ENCODE peak calls at places on chromosomes 1 and 21, in five cellular contexts. One of them, this sample, is unnamed.

GRCh38 chr1:99672500-99673213 is 26.7 kb downstream of the PALMD start:
- DNase-seq in pancreas: no peak
- DNase-seq in lower lobe of right lung: no peak
- DNase-seq in left lung: no peak
- DNase-seq in right cardiac atrium: peak; percentile 55
- DNase-seq in this sample: peak; percentile 79

GRCh38 chr21:15192243-15192642 is 127.4 kb upstream of the NRIP1 start:
- DNase-seq in left lung: no peak
- DNase-seq in lower lobe of right lung: no peak
- DNase-seq in right cardiac atrium: no peak
- DNase-seq in pancreas: no peak
- DNase-seq in this sample: no peak

GRCh38 chr1:212452323-212453155 is 19.8 kb downstream of the NENF start:
- DNase-seq in left lung: peak; percentile 67
- DNase-seq in lower lobe of right lung: no peak
- DNase-seq in pancreas: no peak
- DNase-seq in right cardiac atrium: peak; percentile 84
- DNase-seq in this sample: no peak

GRCh38 chr1:87906078-87906477 is 577.4 kb downstream of the LMO4 start:
- DNase-seq in lower lobe of right lung: no peak
- DNase-seq in right cardiac atrium: no peak
- DNase-seq in pancreas: no peak
- DNase-seq in left lung: no peak
- DNase-seq in this sample: no peak

GRCh38 chr1:238052496-238053266 is 162.0 kb upstream of the ZP4 start:
- DNase-seq in left lung: no peak
- DNase-seq in pancreas: no peak
- DNase-seq in right cardiac atrium: no peak
- DNase-seq in lower lobe of right lung: no peak
- DNase-seq in this sample: no peak

GRCh38 chr1:40270152-40270834 is 12.3 kb downstream of the ZMPSTE24 start:
- DNase-seq in lower lobe of right lung: no peak
- DNase-seq in right cardiac atrium: no peak
- DNase-seq in pancreas: no peak
- DNase-seq in left lung: no peak
- DNase-seq in this sample: no peak

GRCh38 chr1:182134257-182134656 is 72.7 kb upstream of the ZNF648 start:
- DNase-seq in right cardiac atrium: no peak
- DNase-seq in left lung: no peak
- DNase-seq in lower lobe of right lung: no peak
- DNase-seq in pancreas: no peak
- DNase-seq in this sample: no peak

GRCh38 chr1:119779869-119780356 is 11.2 kb upstream of the HMGCS2 start:
- DNase-seq in left lung: peak; percentile 43
- DNase-seq in lower lobe of right lung: no peak
- DNase-seq in right cardiac atrium: peak; percentile 67
- DNase-seq in pancreas: peak; percentile 28
- DNase-seq in this sample: no peak

GRCh38 chr1:67342002-67342890 is 34.6 kb downstream of the IL12RB2 start:
- DNase-seq in lower lobe of right lung: no peak
- DNase-seq in pancreas: no peak
- DNase-seq in right cardiac atrium: no peak
- DNase-seq in left lung: no peak
- DNase-seq in this sample: no peak

GRCh38 chr1:31416101-31416736 is 3.2 kb downstream of the SERINC2 start:
- DNase-seq in lower lobe of right lung: no peak
- DNase-seq in left lung: no peak
- DNase-seq in right cardiac atrium: no peak
- DNase-seq in pancreas: no peak
- DNase-seq in this sample: peak; percentile 66

GRCh38 chr1:31421404-31422040 is 8.5 kb downstream of the SERINC2 start:
- DNase-seq in right cardiac atrium: no peak
- DNase-seq in lower lobe of right lung: no peak
- DNase-seq in pancreas: no peak
- DNase-seq in left lung: no peak
- DNase-seq in this sample: no peak

GRCh38 chr1:31417148-31417547 is 4.1 kb downstream of the SERINC2 start:
- DNase-seq in right cardiac atrium: no peak
- DNase-seq in lower lobe of right lung: no peak
- DNase-seq in pancreas: no peak
- DNase-seq in left lung: no peak
- DNase-seq in this sample: no peak

GRCh38 chr1:31420716-31421115 is 7.7 kb downstream of the SERINC2 start:
- DNase-seq in lower lobe of right lung: no peak
- DNase-seq in pancreas: no peak
- DNase-seq in left lung: no peak
- DNase-seq in right cardiac atrium: no peak
- DNase-seq in this sample: no peak

DNA sequence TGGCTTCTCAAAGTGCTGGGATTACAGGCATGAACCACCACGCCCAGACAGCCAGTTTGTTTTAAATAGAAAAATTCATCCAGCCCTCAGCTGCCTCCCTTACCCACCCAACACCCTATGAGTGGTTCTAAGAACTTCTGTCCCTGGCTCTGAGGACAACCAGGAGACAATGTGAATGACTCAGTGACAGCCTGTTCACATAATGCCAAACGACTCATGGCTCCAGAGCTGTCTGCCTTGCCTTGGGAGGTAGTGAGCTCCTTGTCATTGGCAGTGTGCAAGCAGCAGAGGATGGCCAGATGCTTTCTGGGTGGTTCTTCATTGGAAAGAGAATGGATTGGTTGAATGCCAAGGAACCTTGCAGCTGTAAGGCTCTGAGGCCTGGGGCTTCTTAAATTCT is 5.6 kb downstream of the SERINC2 start:
- DNase-seq in left lung: no peak
- DNase-seq in lower lobe of right lung: no peak
- DNase-seq in right cardiac atrium: no peak
- DNase-seq in pancreas: no peak
- DNase-seq in this sample: no peak
- H3K4me1 ChIP-seq in left lung: peaks cover 9% of the 10 kb centered on the region
- H3K4me1 ChIP-seq in lower lobe of right lung: peaks cover 9% of the 10 kb centered on the region
- H3K4me1 ChIP-seq in right cardiac atrium: no peaks in the 10 kb centered on the region
- H3K4me1 ChIP-seq in pancreas: no peaks in the 10 kb centered on the region
- H3K4me1 ChIP-seq in this sample: peaks cover 37% of the 10 kb centered on the region

GRCh38 chr1:232328496-232329102 is 301.3 kb downstream of the SIPA1L2 start:
- DNase-seq in lower lobe of right lung: no peak
- DNase-seq in right cardiac atrium: no peak
- DNase-seq in pancreas: no peak
- DNase-seq in left lung: no peak
- DNase-seq in this sample: no peak
- H3K27me3 ChIP-seq in lower lobe of right lung: no peaks in the 10 kb centered on the region
- H3K27me3 ChIP-seq in right cardiac atrium: no peaks in the 10 kb centered on the region
- H3K27me3 ChIP-seq in pancreas: no peaks in the 10 kb centered on the region
- H3K27me3 ChIP-seq in left lung: no peaks in the 10 kb centered on the region
- H3K27me3 ChIP-seq in this sample: no peaks in the 10 kb centered on the region

GRCh38 chr1:156279837-156280236 is 2.8 kb downstream of the SMG5 start:
- DNase-seq in left lung: no peak
- DNase-seq in right cardiac atrium: no peak
- DNase-seq in pancreas: no peak
- DNase-seq in lower lobe of right lung: no peak
- DNase-seq in this sample: no peak
- H3K4me1 ChIP-seq in left lung: peaks cover 16% of the 10 kb centered on the region
- H3K4me1 ChIP-seq in right cardiac atrium: peaks cover 16% of the 10 kb centered on the region
- H3K4me1 ChIP-seq in pancreas: peaks cover 8% of the 10 kb centered on the region
- H3K4me1 ChIP-seq in lower lobe of right lung: peaks cover 32% of the 10 kb centered on the region
- H3K4me1 ChIP-seq in this sample: peaks cover 33% of the 10 kb centered on the region

GRCh38 chr1:201085902-201086735 is 26.1 kb downstream of the CACNA1S start:
- DNase-seq in right cardiac atrium: peak; percentile 64
- DNase-seq in lower lobe of right lung: peak; percentile 79
- DNase-seq in pancreas: peak; percentile 68
- DNase-seq in left lung: peak; percentile 59
- DNase-seq in this sample: peak; percentile 71

GRCh38 chr1:201090536-201090935 is 21.7 kb downstream of the CACNA1S start:
- DNase-seq in right cardiac atrium: no peak
- DNase-seq in lower lobe of right lung: no peak
- DNase-seq in pancreas: no peak
- DNase-seq in left lung: no peak
- DNase-seq in this sample: no peak

GRCh38 chr1:201089621-201090020 is 22.6 kb downstream of the CACNA1S start:
- DNase-seq in left lung: no peak
- DNase-seq in pancreas: no peak
- DNase-seq in right cardiac atrium: no peak
- DNase-seq in lower lobe of right lung: no peak
- DNase-seq in this sample: peak; percentile 19

GRCh38 chr1:201088901-201089525 is 23.2 kb downstream of the CACNA1S start:
- DNase-seq in left lung: no peak
- DNase-seq in pancreas: no peak
- DNase-seq in right cardiac atrium: no peak
- DNase-seq in lower lobe of right lung: no peak
- DNase-seq in this sample: no peak

DNA sequence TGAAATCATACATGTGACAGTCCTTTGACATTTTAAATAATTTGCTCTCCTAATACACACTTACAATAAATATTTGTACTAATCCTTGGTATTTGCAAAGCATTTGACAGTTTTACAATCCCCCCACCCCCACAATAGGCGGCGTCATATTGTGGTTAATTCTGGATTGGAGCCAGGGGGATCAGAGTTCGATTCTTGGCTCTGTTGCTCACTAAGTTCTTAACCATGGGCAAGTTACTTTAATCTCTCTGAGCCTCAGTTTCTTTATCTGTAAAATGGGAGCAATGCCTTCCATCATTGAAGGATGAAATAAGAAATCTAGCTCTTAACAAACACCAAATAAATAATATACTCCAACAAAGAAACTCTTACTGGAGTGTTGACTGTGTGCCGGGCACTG is 23.8 kb downstream of the CACNA1S start:
- DNase-seq in lower lobe of right lung: no peak
- DNase-seq in left lung: no peak
- DNase-seq in pancreas: no peak
- DNase-seq in right cardiac atrium: no peak
- DNase-seq in this sample: no peak
- H3K27me3 ChIP-seq in lower lobe of right lung: no peaks in the 10 kb centered on the region
- H3K27me3 ChIP-seq in left lung: no peaks in the 10 kb centered on the region
- H3K27me3 ChIP-seq in pancreas: no peaks in the 10 kb centered on the region
- H3K27me3 ChIP-seq in right cardiac atrium: no peaks in the 10 kb centered on the region
- H3K27me3 ChIP-seq in this sample: no peaks in the 10 kb centered on the region

GRCh38 chr21:38291875-38292274 is 35.1 kb downstream of the KCNJ15 start:
- DNase-seq in pancreas: no peak
- DNase-seq in lower lobe of right lung: no peak
- DNase-seq in left lung: no peak
- DNase-seq in right cardiac atrium: no peak
- DNase-seq in this sample: no peak
- H3K4me1 ChIP-seq in pancreas: no peaks in the 10 kb centered on the region
- H3K4me1 ChIP-seq in lower lobe of right lung: peaks cover 65% of the 10 kb centered on the region
- H3K4me1 ChIP-seq in left lung: peaks cover 31% of the 10 kb centered on the region
- H3K4me1 ChIP-seq in right cardiac atrium: peaks cover 8% of the 10 kb centered on the region
- H3K4me1 ChIP-seq in this sample: no peaks in the 10 kb centered on the region

GRCh38 chr1:167703557-167703956 is 18.2 kb upstream of the MPZL1 start:
- DNase-seq in lower lobe of right lung: no peak
- DNase-seq in pancreas: no peak
- DNase-seq in left lung: no peak
- DNase-seq in right cardiac atrium: no peak
- DNase-seq in this sample: no peak

GRCh38 chr1:167705250-167705649 is 16.5 kb upstream of the MPZL1 start:
- DNase-seq in right cardiac atrium: no peak
- DNase-seq in left lung: no peak
- DNase-seq in lower lobe of right lung: no peak
- DNase-seq in pancreas: no peak
- DNase-seq in this sample: no peak

GRCh38 chr1:167704767-167705166 is 17.0 kb upstream of the MPZL1 start:
- DNase-seq in right cardiac atrium: no peak
- DNase-seq in lower lobe of right lung: no peak
- DNase-seq in pancreas: no peak
- DNase-seq in left lung: no peak
- DNase-seq in this sample: no peak

GRCh38 chr1:167698313-167698712 is 23.5 kb upstream of the MPZL1 start:
- DNase-seq in right cardiac atrium: no peak
- DNase-seq in lower lobe of right lung: no peak
- DNase-seq in pancreas: no peak
- DNase-seq in left lung: no peak
- DNase-seq in this sample: no peak

DNA sequence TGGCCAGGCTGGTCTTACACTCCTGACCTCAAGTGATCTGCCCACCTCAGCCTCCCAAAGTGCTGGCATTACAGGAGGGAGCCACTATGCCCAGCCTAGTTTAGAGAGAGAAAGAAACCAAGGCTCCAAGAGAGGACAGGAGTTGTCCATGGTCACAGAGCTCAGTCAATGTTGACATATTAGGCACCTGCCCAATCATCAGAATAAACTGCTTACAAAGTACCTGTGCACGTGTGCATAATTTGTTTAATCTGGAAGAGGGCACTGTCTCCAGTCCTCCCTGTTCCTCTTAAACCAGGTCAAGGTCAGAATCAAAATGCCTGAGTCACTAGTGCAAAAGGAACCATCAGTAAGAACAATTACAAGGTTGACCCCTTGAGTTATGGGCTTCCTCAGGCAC is 20.3 kb upstream of the MPZL1 start:
- DNase-seq in lower lobe of right lung: no peak
- DNase-seq in right cardiac atrium: no peak
- DNase-seq in left lung: no peak
- DNase-seq in pancreas: no peak
- DNase-seq in this sample: no peak
- H3K27me3 ChIP-seq in lower lobe of right lung: no peaks in the 10 kb centered on the region
- H3K27me3 ChIP-seq in right cardiac atrium: no peaks in the 10 kb centered on the region
- H3K27me3 ChIP-seq in left lung: no peaks in the 10 kb centered on the region
- H3K27me3 ChIP-seq in pancreas: no peaks in the 10 kb centered on the region
- H3K27me3 ChIP-seq in this sample: no peaks in the 10 kb centered on the region

GRCh38 chr1:209766051-209766450 is 10.2 kb downstream of the TRAF3IP3 start:
- DNase-seq in right cardiac atrium: no peak
- DNase-seq in pancreas: no peak
- DNase-seq in left lung: no peak
- DNase-seq in lower lobe of right lung: no peak
- DNase-seq in this sample: no peak

GRCh38 chr1:209767706-209768105 is 11.9 kb downstream of the TRAF3IP3 start:
- DNase-seq in lower lobe of right lung: no peak
- DNase-seq in left lung: no peak
- DNase-seq in right cardiac atrium: no peak
- DNase-seq in pancreas: no peak
- DNase-seq in this sample: no peak

GRCh38 chr1:209768354-209768774 is 12.5 kb downstream of the TRAF3IP3 start:
- DNase-seq in right cardiac atrium: no peak
- DNase-seq in left lung: no peak
- DNase-seq in lower lobe of right lung: no peak
- DNase-seq in pancreas: no peak
- DNase-seq in this sample: no peak

GRCh38 chr1:209769171-209769904 is 13.5 kb downstream of the TRAF3IP3 start:
- DNase-seq in left lung: peak; percentile 69
- DNase-seq in right cardiac atrium: peak; percentile 88
- DNase-seq in lower lobe of right lung: peak; percentile 75
- DNase-seq in pancreas: peak; percentile 42
- DNase-seq in this sample: peak; percentile 76

GRCh38 chr1:209767105-209767504 is 11.3 kb downstream of the TRAF3IP3 start:
- DNase-seq in right cardiac atrium: no peak
- DNase-seq in left lung: no peak
- DNase-seq in lower lobe of right lung: no peak
- DNase-seq in pancreas: no peak
- DNase-seq in this sample: no peak
- H3K4me1 ChIP-seq in right cardiac atrium: peaks cover 9% of the 10 kb centered on the region
- H3K4me1 ChIP-seq in left lung: peaks cover 8% of the 10 kb centered on the region
- H3K4me1 ChIP-seq in lower lobe of right lung: peaks cover 30% of the 10 kb centered on the region
- H3K4me1 ChIP-seq in pancreas: no peaks in the 10 kb centered on the region
- H3K4me1 ChIP-seq in this sample: no peaks in the 10 kb centered on the region